ENCODE peak calls at places on chromosomes 16 and 17, in seven cellular contexts. F, Z, R, O, L, H and V are unnamed samples.

GRCh38 chr16:83244057-83244456 is 563.7 kb upstream of the HSBP1 start:
- DNase-seq in F (no peak), H (no peak), L (no peak), O (no peak), R (no peak), Z (no peak), V (no peak)

GRCh38 chr16:21524068-21524751 is 75.2 kb upstream of the METTL9 start:
- DNase-seq in F (no peak), O (no peak), R (no peak), H (no peak), L (peak), Z (no peak), V (no peak)

GRCh38 chr16:87291944-87292343 is 25.2 kb downstream of the C16orf95 start:
- DNase-seq in Z (no peak), F (no peak), H (no peak), L (no peak), O (no peak), R (no peak), V (no peak)

GRCh38 chr17:7716901-7717755 is at the start of gene DNAH2:
- DNase-seq in L (peak), R (peak), H (no peak), O (peak), Z (peak), F (peak), V (peak)

GRCh38 chr17:31724026-31724425 is 135.0 kb downstream of the COPRS start:
- DNase-seq in Z (no peak), R (no peak), F (no peak), L (no peak), O (no peak), H (no peak), V (peak)

GRCh38 chr16:6099102-6099501 is 1001.5 kb upstream of the EEF2KMT start:
- DNase-seq in Z (no peak), O (no peak), F (no peak), H (no peak), L (no peak), R (no peak), V (no peak)

GRCh38 chr16:53052519-53053501 is at the start of gene CHD9NB:
- DNase-seq in O (no peak), H (no peak), L (peak), F (peak), Z (peak), R (peak), V (peak)

GRCh38 chr17:39979021-39979660 is 1.5 kb upstream of the PSMD3 start:
- DNase-seq in O (no peak), R (no peak), Z (no peak), F (no peak), H (no peak), L (no peak), V (no peak)

GRCh38 chr17:58344047-58344790 is 7.8 kb downstream of the SUPT4H1 start:
- DNase-seq in O (no peak), F (no peak), Z (no peak), R (no peak), L (no peak), H (peak), V (peak)

GRCh38 chr16:81167851-81168250 is 70.6 kb upstream of the BCO1 start:
- DNase-seq in O (no peak), F (no peak), Z (no peak), H (no peak), R (no peak), L (no peak), V (no peak)

GRCh38 chr17:57655564-57655963 is 89.5 kb downstream of the CCDC182 start:
- DNase-seq in F (no peak), Z (no peak), H (no peak), L (no peak), R (no peak), O (no peak), V (no peak)

GRCh38 chr16:85238233-85238647 is 126.0 kb upstream of the CIBAR2 start:
- DNase-seq in F (no peak), R (no peak), H (no peak), Z (peak), O (no peak), L (no peak), V (peak)

GRCh38 chr16:68367440-68367839 is 56.6 kb downstream of the PRMT7 start:
- DNase-seq in R (no peak), Z (no peak), O (no peak), F (no peak), H (no peak), L (no peak), V (no peak)
- TF ChIP-seq CTCF in R (no peak), Z (no peak), O (no peak), F (no peak), H (no peak), L (no peak), V (no peak)

GRCh38 chr17:65978881-65979280 is 213.1 kb downstream of the CEP112 start:
- DNase-seq in O (no peak), F (no peak), H (no peak), L (no peak), Z (no peak), R (no peak), V (no peak)

GRCh38 chr17:65987988-65988387 is 203.9 kb downstream of the CEP112 start:
- DNase-seq in O (no peak), R (peak), H (peak), Z (no peak), F (peak), L (peak), V (peak)

GRCh38 chr17:65985571-65985970 is 206.4 kb downstream of the CEP112 start:
- DNase-seq in H (no peak), L (no peak), R (no peak), Z (no peak), F (no peak), O (no peak), V (no peak)

GRCh38 chr17:65988451-65988850 is 203.5 kb downstream of the CEP112 start:
- DNase-seq in H (no peak), L (no peak), R (no peak), F (no peak), O (no peak), Z (no peak), V (no peak)

GRCh38 chr17:65984299-65984698 is 207.6 kb downstream of the CEP112 start:
- DNase-seq in R (no peak), L (no peak), O (no peak), Z (no peak), F (no peak), H (no peak), V (no peak)
- TF ChIP-seq MAX in R (no peak), L (no peak), O (no peak), Z (no peak), F (no peak), H (no peak), V (no peak)

GRCh38 chr17:79843475-79843916 is 4.3 kb upstream of the CBX4 start:
- DNase-seq in O (no peak), R (no peak), H (no peak), L (no peak), Z (no peak), F (no peak), V (no peak)

GRCh38 chr17:79842656-79843474 is 3.6 kb upstream of the CBX4 start:
- DNase-seq in F (no peak), O (no peak), L (no peak), R (no peak), Z (peak), H (no peak), V (peak)

GRCh38 chr17:79844869-79845600 is 5.8 kb upstream of the CBX4 start:
- DNase-seq in Z (peak), R (no peak), F (peak), H (no peak), L (peak), O (no peak), V (no peak)

GRCh38 chr17:79845601-79845949 is 6.3 kb upstream of the CBX4 start:
- DNase-seq in L (peak), O (no peak), Z (no peak), R (no peak), H (no peak), F (peak), V (no peak)

DNA sequence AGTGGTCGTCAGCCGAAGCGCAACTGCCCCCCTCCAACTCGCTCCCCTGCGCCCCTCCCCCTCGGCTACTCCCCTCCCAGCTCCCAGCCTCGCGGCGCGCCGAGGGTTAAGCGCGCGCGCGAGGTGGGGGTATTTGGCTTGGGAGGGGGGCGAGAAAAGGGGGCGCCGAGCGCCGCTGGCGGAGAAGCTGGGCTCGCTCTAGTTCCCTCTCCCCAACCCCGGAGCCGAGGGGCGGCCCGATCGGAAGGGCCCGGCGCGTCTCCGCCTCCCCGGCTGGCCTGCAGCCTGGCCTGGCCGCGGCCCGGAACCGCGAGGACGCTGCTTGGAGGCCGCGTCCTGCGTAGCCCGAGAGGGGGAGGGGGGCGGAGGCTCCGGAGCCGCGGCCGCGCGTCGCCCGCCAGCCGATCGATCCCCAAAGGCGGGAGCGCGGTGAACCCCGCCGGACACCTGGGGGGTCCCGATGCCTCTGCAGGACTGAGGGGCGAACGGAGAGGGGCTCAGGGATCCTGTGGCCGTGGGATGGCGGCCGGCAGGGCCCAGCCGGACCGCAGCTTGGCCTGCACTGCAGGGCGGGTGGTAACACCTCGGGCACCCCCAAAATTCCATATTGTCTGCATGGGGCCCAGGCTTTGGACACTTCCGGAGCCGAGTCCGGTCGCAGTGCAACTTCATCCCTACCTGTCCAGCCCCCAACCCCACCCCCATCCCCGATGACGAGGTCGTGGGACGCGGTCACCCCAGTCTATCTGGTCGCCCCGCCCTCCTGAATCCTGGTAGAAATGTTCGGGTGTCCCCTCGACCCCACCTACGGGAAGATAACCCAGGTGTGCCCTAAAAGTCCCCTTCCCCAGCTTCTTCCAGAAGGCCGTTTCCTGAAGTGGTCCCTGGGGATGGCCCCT is 4.9 kb upstream of the CBX4 start:
- DNase-seq in O (no peak), R (no peak), Z (peak), L (no peak), H (no peak), F (peak), V (peak)
- H3K4me2 ChIP-seq in O (peak), R (peak), Z (peak), L (peak), H (peak), F (peak), V (peak)

DNA sequence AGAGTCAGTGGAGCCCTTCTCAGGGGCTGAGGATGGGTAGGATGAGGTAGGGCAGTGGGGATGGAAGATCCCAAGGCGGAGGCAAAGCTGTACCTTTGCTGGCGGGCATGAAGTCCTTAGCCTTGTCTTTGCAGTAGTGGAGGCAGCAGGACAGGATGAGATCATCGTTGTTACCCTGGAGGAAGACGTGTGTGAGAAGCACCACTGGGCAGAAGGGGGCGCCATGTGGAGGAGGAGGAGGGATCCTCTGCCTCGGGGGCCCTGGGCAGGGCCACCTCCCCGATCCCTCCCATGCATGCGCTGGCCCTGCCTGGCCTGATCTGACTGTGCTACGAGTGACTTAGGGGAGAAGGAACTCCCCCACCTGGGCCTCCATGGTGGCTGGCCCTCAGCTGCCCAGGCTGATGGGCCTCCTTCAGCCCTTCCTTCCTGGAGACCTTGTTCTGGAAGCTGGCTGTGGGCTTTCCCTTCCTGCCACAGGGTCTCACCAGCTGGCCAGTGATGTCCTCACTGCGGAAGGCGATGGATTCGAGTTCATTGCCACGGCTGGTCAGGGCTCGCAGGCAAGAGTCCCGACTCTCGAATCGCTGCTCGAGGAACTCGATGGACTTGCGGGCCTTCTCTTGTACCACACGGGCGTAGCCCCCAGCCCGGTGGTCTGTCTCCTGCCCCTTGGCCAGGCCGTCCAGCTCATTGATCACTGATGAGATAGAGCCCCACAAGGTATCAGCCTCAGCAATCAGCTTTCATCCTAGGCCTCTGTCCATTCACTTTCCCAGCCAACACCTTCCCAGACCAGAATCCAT is 10.3 kb downstream of the HIC1 start:
- DNase-seq in H (no peak), O (no peak), R (no peak), Z (peak), L (no peak), F (no peak), V (peak)
- TF ChIP-seq CTCF in H (peak), O (peak), R (peak), Z (peak), L (peak), F (peak), V (peak)

GRCh38 chr16:10954903-10955302 is 10.5 kb downstream of the CLEC16A start:
- DNase-seq in H (no peak), F (no peak), O (no peak), Z (no peak), L (no peak), R (no peak), V (no peak)

GRCh38 chr16:10947211-10947787 is 2.9 kb downstream of the CLEC16A start:
- DNase-seq in O (no peak), R (no peak), F (no peak), L (no peak), Z (no peak), H (no peak), V (no peak)

GRCh38 chr16:10949424-10949970 is 5.1 kb downstream of the CLEC16A start:
- DNase-seq in Z (no peak), O (peak), F (no peak), H (peak), R (no peak), L (no peak), V (no peak)

GRCh38 chr16:10950393-10950792 is 6.0 kb downstream of the CLEC16A start:
- DNase-seq in L (no peak), F (no peak), R (no peak), O (no peak), Z (no peak), H (no peak), V (no peak)

DNA sequence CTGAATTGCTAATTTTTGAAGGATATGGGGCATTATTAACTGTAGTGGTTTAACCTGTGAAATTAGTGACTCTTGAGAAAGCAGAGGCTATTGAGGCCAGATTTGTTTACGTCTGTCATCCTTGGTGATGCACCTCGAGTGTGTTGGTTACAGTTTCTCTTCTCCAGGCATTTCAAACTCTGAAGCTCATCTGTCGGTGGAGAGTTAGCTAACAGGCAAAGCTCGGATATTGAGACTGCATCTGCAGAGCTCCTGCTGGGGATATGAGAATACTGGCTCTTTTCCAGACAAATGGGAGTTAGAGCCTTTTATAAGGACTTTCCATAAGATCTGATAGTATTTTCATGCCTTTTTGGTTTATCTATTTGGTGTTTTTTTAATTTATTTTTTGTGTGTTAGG is 6.7 kb downstream of the CLEC16A start:
- DNase-seq in L (no peak), H (no peak), O (no peak), R (no peak), Z (no peak), F (no peak), V (no peak)
- TF ChIP-seq MAX in L (no peak), H (no peak), O (no peak), R (no peak), Z (no peak), F (no peak), V (no peak)

GRCh38 chr17:2751482-2751881 is 2.0 kb upstream of the CCDC92B start:
- DNase-seq in R (no peak), O (no peak), L (no peak), H (no peak), Z (no peak), F (no peak), V (no peak)

GRCh38 chr17:2749784-2750181 is 331 bp upstream of the CCDC92B start:
- DNase-seq in O (peak), R (peak), Z (peak), F (peak), L (peak), H (peak), V (peak)

GRCh38 chr17:2750721-2751120 is 1.3 kb upstream of the CCDC92B start:
- DNase-seq in Z (no peak), O (no peak), R (no peak), F (no peak), H (no peak), L (no peak), V (no peak)

GRCh38 chr17:2745317-2746037 is 4.0 kb downstream of the CCDC92B start:
- DNase-seq in R (no peak), F (no peak), Z (no peak), O (no peak), H (no peak), L (no peak), V (no peak)

DNA sequence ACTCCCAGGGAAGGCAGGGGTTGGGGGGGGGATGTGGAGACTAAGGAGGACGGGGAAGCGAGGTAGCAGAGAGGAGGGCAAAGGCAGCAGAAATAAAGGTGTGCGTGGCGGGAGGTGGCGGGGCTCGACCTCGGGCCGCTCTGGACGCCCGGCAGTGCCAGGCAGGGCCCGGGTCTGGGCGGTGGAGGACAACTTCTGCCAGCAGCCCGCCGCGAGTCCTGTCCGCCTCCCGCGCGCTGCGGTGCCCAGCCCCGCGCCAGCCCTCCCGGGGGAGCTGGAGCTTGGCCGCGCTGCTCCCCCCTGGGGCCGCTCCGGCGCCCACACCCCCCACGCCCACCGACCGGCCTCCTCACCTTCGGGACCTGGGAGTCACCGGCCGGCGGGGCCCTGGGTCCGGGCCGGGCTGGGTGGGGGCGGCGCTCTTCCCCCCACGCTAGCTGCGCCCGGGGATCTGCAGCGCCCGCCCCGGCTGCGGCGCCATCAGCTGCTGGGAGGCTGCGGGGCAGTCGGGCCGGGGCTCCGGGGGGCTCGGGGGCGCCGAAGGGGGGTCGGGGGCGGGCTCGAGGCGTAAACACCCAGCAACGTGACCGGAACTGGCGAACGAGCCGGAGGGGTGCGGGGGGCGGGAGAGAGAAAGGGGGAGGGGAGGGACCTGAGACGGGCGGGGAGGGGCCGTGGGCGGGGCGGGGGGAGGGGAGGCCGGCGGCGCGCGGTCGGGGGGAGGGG is at the start of gene CCDC92B:
- DNase-seq in H (no peak), R (no peak), L (no peak), O (no peak), Z (peak), F (no peak), V (no peak)
- H3K4me2 ChIP-seq in H (peak), R (peak), L (no peak), O (peak), Z (peak), F (peak), V (no peak)